ENCODE peak calls at places on chromosomes 13 and 19, in ten cellular contexts. One of them, this sample, is unnamed.

GRCh38 chr19:3108775-3109174 is 14.6 kb downstream of the GNA11 start:
- DNase-seq in fibroblast of pulmonary artery: peak; percentile 67
- DNase-seq in thoracic aorta: no peak
- DNase-seq in CD8-positive, alpha-beta T cell: peak; percentile 63
- DNase-seq in psoas muscle: peak; percentile 57
- DNase-seq in WTC11: peak; percentile 84
- DNase-seq in tibial nerve: peak; percentile 64
- DNase-seq in heart right ventricle: peak; percentile 55
- DNase-seq in cardiac fibroblast: peak; percentile 70
- DNase-seq in RWPE2: no peak
- DNase-seq in this sample: peak; percentile 56

GRCh38 chr19:5002143-5002542 is 33.2 kb downstream of the KDM4B start:
- DNase-seq in fibroblast of pulmonary artery: peak; percentile 39
- DNase-seq in thoracic aorta: no peak
- DNase-seq in CD8-positive, alpha-beta T cell: no peak
- DNase-seq in psoas muscle: no peak
- DNase-seq in WTC11: no peak
- DNase-seq in tibial nerve: no peak
- DNase-seq in heart right ventricle: no peak
- DNase-seq in cardiac fibroblast: peak; percentile 23
- DNase-seq in RWPE2: no peak
- DNase-seq in this sample: no peak

GRCh38 chr13:94860981-94861407 is 148.6 kb upstream of the SOX21 start:
- DNase-seq in fibroblast of pulmonary artery: peak; percentile 31
- DNase-seq in thoracic aorta: no peak
- DNase-seq in CD8-positive, alpha-beta T cell: no peak
- DNase-seq in psoas muscle: no peak
- DNase-seq in WTC11: no peak
- DNase-seq in tibial nerve: peak; percentile 22
- DNase-seq in heart right ventricle: no peak
- DNase-seq in cardiac fibroblast: peak; percentile 22
- DNase-seq in RWPE2: no peak
- DNase-seq in this sample: no peak

GRCh38 chr13:105342421-105342820 is 1193.0 kb downstream of the EFNB2 start:
- DNase-seq in fibroblast of pulmonary artery: no peak
- DNase-seq in thoracic aorta: no peak
- DNase-seq in CD8-positive, alpha-beta T cell: no peak
- DNase-seq in psoas muscle: no peak
- DNase-seq in WTC11: no peak
- DNase-seq in tibial nerve: no peak
- DNase-seq in heart right ventricle: no peak
- DNase-seq in cardiac fibroblast: no peak
- DNase-seq in RWPE2: no peak
- DNase-seq in this sample: no peak

GRCh38 chr13:99265823-99266426 is 7.7 kb upstream of the GPR18 start:
- DNase-seq in fibroblast of pulmonary artery: peak; percentile 72
- DNase-seq in thoracic aorta: no peak
- DNase-seq in CD8-positive, alpha-beta T cell: no peak
- DNase-seq in psoas muscle: no peak
- DNase-seq in WTC11: no peak
- DNase-seq in tibial nerve: no peak
- DNase-seq in heart right ventricle: no peak
- DNase-seq in cardiac fibroblast: peak; percentile 68
- DNase-seq in RWPE2: no peak
- DNase-seq in this sample: no peak

GRCh38 chr13:51814825-51815650 is 11.1 kb upstream of the DHRS12 start:
- DNase-seq in fibroblast of pulmonary artery: peak; percentile 71
- DNase-seq in thoracic aorta: no peak
- DNase-seq in CD8-positive, alpha-beta T cell: peak; percentile 69
- DNase-seq in psoas muscle: peak; percentile 29
- DNase-seq in WTC11: peak; percentile 80
- DNase-seq in tibial nerve: peak; percentile 74
- DNase-seq in heart right ventricle: no peak
- DNase-seq in cardiac fibroblast: peak; percentile 73
- DNase-seq in RWPE2: no peak
- DNase-seq in this sample: peak; percentile 52

GRCh38 chr19:31149306-31149975 is 199.8 kb downstream of the TSHZ3 start:
- DNase-seq in fibroblast of pulmonary artery: no peak
- DNase-seq in thoracic aorta: no peak
- DNase-seq in CD8-positive, alpha-beta T cell: no peak
- DNase-seq in psoas muscle: no peak
- DNase-seq in WTC11: no peak
- DNase-seq in tibial nerve: no peak
- DNase-seq in heart right ventricle: no peak
- DNase-seq in cardiac fibroblast: no peak
- DNase-seq in RWPE2: no peak
- DNase-seq in this sample: no peak

GRCh38 chr13:110911880-110912279 is 3.0 kb downstream of the ANKRD10 start:
- DNase-seq in fibroblast of pulmonary artery: no peak
- DNase-seq in thoracic aorta: no peak
- DNase-seq in CD8-positive, alpha-beta T cell: no peak
- DNase-seq in psoas muscle: no peak
- DNase-seq in WTC11: no peak
- DNase-seq in tibial nerve: no peak
- DNase-seq in heart right ventricle: no peak
- DNase-seq in cardiac fibroblast: no peak
- DNase-seq in RWPE2: no peak
- DNase-seq in this sample: no peak

GRCh38 chr13:51453308-51453958 is 597 bp upstream of the INTS6 start:
- DNase-seq in fibroblast of pulmonary artery: no peak
- DNase-seq in thoracic aorta: peak; percentile 47
- DNase-seq in CD8-positive, alpha-beta T cell: peak; percentile 84
- DNase-seq in psoas muscle: peak; percentile 85
- DNase-seq in WTC11: peak; percentile 66
- DNase-seq in tibial nerve: peak; percentile 71
- DNase-seq in heart right ventricle: peak; percentile 87
- DNase-seq in cardiac fibroblast: no peak
- DNase-seq in RWPE2: peak; percentile 62
- DNase-seq in this sample: peak; percentile 88

GRCh38 chr19:1258161-1258492 is 9.7 kb downstream of the MIDN start:
- DNase-seq in fibroblast of pulmonary artery: no peak
- DNase-seq in thoracic aorta: no peak
- DNase-seq in CD8-positive, alpha-beta T cell: no peak
- DNase-seq in psoas muscle: no peak
- DNase-seq in WTC11: no peak
- DNase-seq in tibial nerve: no peak
- DNase-seq in heart right ventricle: no peak
- DNase-seq in cardiac fibroblast: no peak
- DNase-seq in RWPE2: no peak
- DNase-seq in this sample: no peak

GRCh38 chr19:1258707-1259205 is 10.4 kb downstream of the MIDN start:
- DNase-seq in fibroblast of pulmonary artery: no peak
- DNase-seq in thoracic aorta: no peak
- DNase-seq in CD8-positive, alpha-beta T cell: no peak
- DNase-seq in psoas muscle: no peak
- DNase-seq in WTC11: no peak
- DNase-seq in tibial nerve: no peak
- DNase-seq in heart right ventricle: no peak
- DNase-seq in cardiac fibroblast: no peak
- DNase-seq in RWPE2: no peak
- DNase-seq in this sample: no peak

GRCh38 chr19:1259873-1260748 is 9.0 kb upstream of the CIRBP start:
- DNase-seq in fibroblast of pulmonary artery: no peak
- DNase-seq in thoracic aorta: no peak
- DNase-seq in CD8-positive, alpha-beta T cell: peak; percentile 62
- DNase-seq in psoas muscle: peak; percentile 60
- DNase-seq in WTC11: no peak
- DNase-seq in tibial nerve: no peak
- DNase-seq in heart right ventricle: no peak
- DNase-seq in cardiac fibroblast: no peak
- DNase-seq in RWPE2: no peak
- DNase-seq in this sample: no peak

GRCh38 chr19:1260749-1261511 is 8.2 kb upstream of the CIRBP start:
- DNase-seq in fibroblast of pulmonary artery: peak; percentile 97
- DNase-seq in thoracic aorta: no peak
- DNase-seq in CD8-positive, alpha-beta T cell: peak; percentile 97
- DNase-seq in psoas muscle: peak; percentile 96
- DNase-seq in WTC11: peak; percentile 98
- DNase-seq in tibial nerve: peak; percentile 85
- DNase-seq in heart right ventricle: peak; percentile 99
- DNase-seq in cardiac fibroblast: peak; percentile 98
- DNase-seq in RWPE2: peak; percentile 92
- DNase-seq in this sample: peak; percentile 97

DNA sequence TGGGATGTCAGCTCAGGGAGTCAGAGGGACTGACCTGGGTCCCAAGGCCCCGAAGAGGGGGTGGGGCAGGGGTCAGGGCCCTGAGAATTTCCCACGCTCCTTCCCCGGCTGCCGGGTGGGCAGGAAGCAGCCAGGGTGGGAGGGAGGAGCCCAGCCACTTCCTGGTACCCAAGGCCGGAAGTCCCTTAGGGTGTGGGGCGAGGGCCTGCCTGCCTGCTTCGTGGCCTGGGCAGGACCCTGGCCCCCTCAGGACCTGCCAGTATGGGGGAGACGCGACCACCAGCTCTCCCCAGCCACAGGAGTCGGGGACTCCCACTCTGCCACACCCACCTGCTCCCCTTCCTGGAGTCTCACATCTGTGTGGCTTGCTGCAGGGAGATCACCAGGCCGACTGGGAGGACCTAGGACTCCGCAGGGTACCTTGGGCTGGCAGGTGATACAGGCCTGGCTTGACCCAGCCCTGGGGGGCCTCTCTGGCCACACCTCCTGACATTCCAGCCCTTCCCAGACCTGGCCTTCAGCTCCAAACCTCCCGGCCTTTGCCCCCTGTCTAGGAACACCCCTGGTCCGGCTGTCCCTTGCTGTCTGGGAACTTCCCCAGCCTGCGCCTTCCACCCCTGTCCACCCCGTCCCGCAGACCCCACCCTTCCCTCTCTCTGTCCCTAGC is 9.8 kb upstream of the CIRBP start:
- DNase-seq in fibroblast of pulmonary artery: peak; percentile 63
- DNase-seq in thoracic aorta: no peak
- DNase-seq in CD8-positive, alpha-beta T cell: peak; percentile 79
- DNase-seq in psoas muscle: peak; percentile 78
- DNase-seq in WTC11: peak; percentile 74
- DNase-seq in tibial nerve: no peak
- DNase-seq in heart right ventricle: peak; percentile 85
- DNase-seq in cardiac fibroblast: peak; percentile 82
- DNase-seq in RWPE2: no peak
- DNase-seq in this sample: peak; percentile 85
- TF ChIP-seq CTCF in fibroblast of pulmonary artery: no peak
- TF ChIP-seq CTCF in thoracic aorta: no peak
- TF ChIP-seq CTCF in CD8-positive, alpha-beta T cell: no peak
- TF ChIP-seq CTCF in psoas muscle: no peak
- TF ChIP-seq CTCF in WTC11: no peak
- TF ChIP-seq CTCF in tibial nerve: no peak
- TF ChIP-seq CTCF in heart right ventricle: no peak
- TF ChIP-seq CTCF in cardiac fibroblast: no peak
- TF ChIP-seq CTCF in RWPE2: no peak
- TF ChIP-seq CTCF in this sample: no peak

GRCh38 chr13:103188688-103189326 is 122.6 kb upstream of the SLC10A2 start:
- DNase-seq in fibroblast of pulmonary artery: peak; percentile 60
- DNase-seq in thoracic aorta: no peak
- DNase-seq in CD8-positive, alpha-beta T cell: no peak
- DNase-seq in psoas muscle: no peak
- DNase-seq in WTC11: no peak
- DNase-seq in tibial nerve: no peak
- DNase-seq in heart right ventricle: no peak
- DNase-seq in cardiac fibroblast: peak; percentile 55
- DNase-seq in RWPE2: no peak
- DNase-seq in this sample: no peak
- TF ChIP-seq CTCF in fibroblast of pulmonary artery: peak; percentile 58
- TF ChIP-seq CTCF in thoracic aorta: peak; percentile 22
- TF ChIP-seq CTCF in CD8-positive, alpha-beta T cell: no peak
- TF ChIP-seq CTCF in psoas muscle: peak; percentile 25
- TF ChIP-seq CTCF in WTC11: peak; percentile 33
- TF ChIP-seq CTCF in tibial nerve: peak; percentile 40
- TF ChIP-seq CTCF in heart right ventricle: peak; percentile 26
- TF ChIP-seq CTCF in cardiac fibroblast: peak; percentile 44
- TF ChIP-seq CTCF in RWPE2: peak; percentile 80
- TF ChIP-seq CTCF in this sample: peak; percentile 71

DNA sequence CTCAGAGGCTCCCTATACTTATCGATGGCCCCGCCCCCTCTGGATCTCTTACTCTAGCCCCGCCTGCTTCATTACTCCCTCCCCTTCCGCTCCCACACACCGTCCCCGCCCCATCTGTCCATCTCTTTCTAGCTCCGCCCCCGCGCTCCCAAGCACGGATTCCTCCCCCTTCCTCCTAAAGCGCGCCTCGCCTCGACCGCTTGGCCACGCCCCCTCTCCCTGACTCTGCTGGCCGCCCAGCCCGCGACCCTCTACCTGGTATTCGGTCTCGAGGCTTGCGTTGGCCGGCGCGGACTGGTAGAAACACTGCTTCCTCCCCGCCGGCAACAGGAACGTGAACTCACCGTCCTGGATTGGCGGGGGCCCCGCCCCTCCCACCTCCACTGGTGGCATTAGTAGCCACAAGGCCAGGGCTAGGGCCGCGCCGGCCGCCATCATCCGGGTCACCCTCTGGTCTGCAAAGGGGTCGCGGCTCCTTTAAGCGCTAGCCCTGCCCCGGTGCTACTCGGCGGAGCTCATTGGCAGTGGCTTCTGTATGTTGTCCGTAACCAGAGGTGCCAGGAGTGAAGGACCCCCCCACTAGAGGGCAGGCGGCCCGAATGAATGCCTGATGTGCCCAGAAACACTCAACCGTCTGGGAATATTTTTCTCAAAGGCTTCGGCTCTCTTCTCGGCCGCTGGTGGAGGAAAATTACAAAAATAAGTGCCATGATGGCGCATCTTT is at the start of gene TMED1:
- DNase-seq in fibroblast of pulmonary artery: peak; percentile 99
- DNase-seq in thoracic aorta: peak; percentile 100
- DNase-seq in CD8-positive, alpha-beta T cell: peak; percentile 98
- DNase-seq in psoas muscle: peak; percentile 100
- DNase-seq in WTC11: peak; percentile 100
- DNase-seq in tibial nerve: peak; percentile 100
- DNase-seq in heart right ventricle: peak; percentile 97
- DNase-seq in cardiac fibroblast: peak; percentile 100
- DNase-seq in RWPE2: peak; percentile 98
- DNase-seq in this sample: peak; percentile 99
- TF ChIP-seq CTCF in fibroblast of pulmonary artery: no peak
- TF ChIP-seq CTCF in thoracic aorta: peak; percentile 42
- TF ChIP-seq CTCF in CD8-positive, alpha-beta T cell: no peak
- TF ChIP-seq CTCF in psoas muscle: peak; percentile 29
- TF ChIP-seq CTCF in WTC11: peak; percentile 36
- TF ChIP-seq CTCF in tibial nerve: peak; percentile 30
- TF ChIP-seq CTCF in heart right ventricle: peak; percentile 16
- TF ChIP-seq CTCF in cardiac fibroblast: peak; percentile 13
- TF ChIP-seq CTCF in RWPE2: no peak
- TF ChIP-seq CTCF in this sample: peak; percentile 43

DNA sequence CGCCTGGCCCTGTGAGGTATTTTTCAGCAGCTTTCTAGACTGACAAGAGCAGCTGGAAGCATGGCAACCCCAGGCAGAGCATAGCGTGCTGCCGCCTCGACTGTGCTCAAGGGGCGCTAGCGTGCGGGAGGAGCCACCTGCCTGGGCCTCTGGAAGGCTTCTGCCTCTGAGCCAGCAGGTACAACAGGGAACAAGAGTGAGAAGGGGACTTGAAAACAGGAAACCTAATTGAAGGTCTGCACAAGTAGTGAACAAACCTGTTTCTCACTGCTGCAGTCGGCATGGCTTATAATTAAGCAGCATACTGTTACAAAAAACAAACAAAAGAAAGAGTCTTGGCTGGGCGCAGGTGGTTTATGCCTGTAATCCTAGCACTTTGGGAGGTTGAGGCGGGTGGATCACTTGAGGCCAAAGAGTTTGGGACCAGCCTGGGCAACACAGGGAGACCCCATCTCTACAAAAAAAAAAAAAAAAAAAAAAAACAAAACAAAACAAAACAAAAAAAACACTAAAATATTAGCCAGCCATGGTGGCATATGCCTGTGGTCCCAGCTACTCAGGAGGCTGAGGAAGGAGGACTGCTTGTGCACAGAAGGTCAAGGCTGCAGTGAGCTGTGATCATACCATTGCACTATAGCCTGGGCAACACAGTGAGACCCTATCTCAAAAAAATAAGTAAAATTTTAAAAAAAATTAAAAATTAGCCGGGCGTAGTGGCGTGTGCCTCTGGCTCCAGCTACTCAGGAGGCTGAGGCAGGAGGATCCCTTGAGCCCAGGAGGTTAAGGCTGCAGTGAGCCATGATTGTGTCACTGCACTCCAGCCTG is 12.6 kb upstream of the GARRE1 start:
- DNase-seq in fibroblast of pulmonary artery: no peak
- DNase-seq in thoracic aorta: no peak
- DNase-seq in CD8-positive, alpha-beta T cell: peak; percentile 30
- DNase-seq in psoas muscle: no peak
- DNase-seq in WTC11: peak; percentile 87
- DNase-seq in tibial nerve: no peak
- DNase-seq in heart right ventricle: no peak
- DNase-seq in cardiac fibroblast: no peak
- DNase-seq in RWPE2: no peak
- DNase-seq in this sample: no peak
- TF ChIP-seq CTCF in fibroblast of pulmonary artery: peak; percentile 31
- TF ChIP-seq CTCF in thoracic aorta: no peak
- TF ChIP-seq CTCF in CD8-positive, alpha-beta T cell: no peak
- TF ChIP-seq CTCF in psoas muscle: peak; percentile 12
- TF ChIP-seq CTCF in WTC11: peak; percentile 53
- TF ChIP-seq CTCF in tibial nerve: peak; percentile 20
- TF ChIP-seq CTCF in heart right ventricle: no peak
- TF ChIP-seq CTCF in cardiac fibroblast: no peak
- TF ChIP-seq CTCF in RWPE2: peak; percentile 18
- TF ChIP-seq CTCF in this sample: no peak